ENCODE peak calls at places on chromosomes 13 and 19, in eight cellular contexts. K is lower lobe of right lung; Q is activated CD8-positive, alpha-beta T cell treated with anti-CD3 and anti-CD28 coated beads, Interleukin-2, amount 10 ng/mL, durations not matched to agents 7 days and 5 days; P is aorta; G is right lobe of liver; V is left cardiac atrium; R is left colon; W is naive thymus-derived CD4-positive, alpha-beta T cell. L is an unnamed sample.

GRCh38 chr19:19062454-19063182 is 1.2 kb upstream of the SLC25A42 start:
- ATAC-seq in K (no peak), Q (no peak), P (no peak), G (no peak), V (no peak), R (no peak), W (no peak), L (no peak)

GRCh38 chr19:4455742-4456565 is 1.6 kb downstream of the UBXN6 start:
- ATAC-seq in K (peak; percentile 0), Q (no peak), P (peak; percentile 12), G (no peak), V (peak; percentile 40), R (no peak), W (no peak), L (peak; percentile 4)

GRCh38 chr19:4695224-4695731 is 25.1 kb upstream of the MYDGF start:
- ATAC-seq in K (no peak), Q (no peak), P (no peak), G (peak; percentile 64), V (no peak), R (no peak), W (no peak), L (no peak)

GRCh38 chr19:21491161-21491560 is 14.2 kb upstream of the ZNF429 start:
- ATAC-seq in K (no peak), Q (no peak), P (no peak), G (no peak), V (no peak), R (no peak), W (no peak), L (no peak)

GRCh38 chr19:10037809-10038208 is 24.5 kb downstream of the RDH8 start:
- ATAC-seq in K (no peak), Q (no peak), P (no peak), G (peak; percentile 2), V (no peak), R (peak; percentile 46), W (no peak), L (no peak)

GRCh38 chr13:20064128-20064527 is 96.7 kb downstream of the GJA3 start:
- ATAC-seq in K (no peak), Q (peak; percentile 42), P (no peak), G (no peak), V (no peak), R (no peak), W (no peak), L (no peak)

GRCh38 chr19:17337675-17338439 is 504 bp downstream of the GTPBP3 start:
- ATAC-seq in K (no peak), Q (peak; percentile 10), P (no peak), G (no peak), V (no peak), R (no peak), W (no peak), L (peak; percentile 9)

GRCh38 chr13:44710576-44710975 is 134.4 kb upstream of the TSC22D1 start:
- ATAC-seq in K (no peak), Q (no peak), P (no peak), G (no peak), V (no peak), R (no peak), W (no peak), L (peak; percentile 76)

GRCh38 chr13:102220681-102221228 is 181.1 kb downstream of the FGF14 start:
- ATAC-seq in K (no peak), Q (no peak), P (no peak), G (no peak), V (no peak), R (no peak), W (no peak), L (no peak)

GRCh38 chr13:50227356-50227755 is 212.1 kb downstream of the KCNRG start:
- ATAC-seq in K (no peak), Q (no peak), P (no peak), G (no peak), V (no peak), R (no peak), W (no peak), L (no peak)

GRCh38 chr19:31334849-31335624 is 14.2 kb downstream of the TSHZ3 start:
- ATAC-seq in K (no peak), Q (no peak), P (no peak), G (no peak), V (no peak), R (no peak), W (no peak), L (no peak)

GRCh38 chr13:32124743-32125142 is 93.2 kb downstream of the FRY start:
- ATAC-seq in K (peak; percentile 58), Q (no peak), P (peak; percentile 33), G (no peak), V (no peak), R (no peak), W (no peak), L (no peak)

GRCh38 chr19:6362351-6362801 is 1.0 kb downstream of the CLPP start:
- ATAC-seq in K (no peak), Q (peak; percentile 42), P (no peak), G (peak; percentile 11), V (no peak), R (no peak), W (peak; percentile 44), L (peak; percentile 2)

GRCh38 chr19:37979547-37980082 is 72.6 kb downstream of the SIPA1L3 start:
- ATAC-seq in K (peak; percentile 60), Q (no peak), P (no peak), G (peak; percentile 63), V (no peak), R (peak; percentile 62), W (no peak), L (peak; percentile 88)

GRCh38 chr13:31870511-31870910 is 131.2 kb downstream of the RXFP2 start:
- ATAC-seq in K (no peak), Q (no peak), P (no peak), G (peak; percentile 87), V (no peak), R (no peak), W (no peak), L (no peak)

GRCh38 chr19:1153891-1154730 is 20.0 kb downstream of the SBNO2 start:
- ATAC-seq in K (peak; percentile 10), Q (no peak), P (no peak), G (no peak), V (no peak), R (no peak), W (no peak), L (peak; percentile 0)

GRCh38 chr19:5394907-5395505 is 54.4 kb upstream of the PTPRS start:
- ATAC-seq in K (no peak), Q (no peak), P (no peak), G (no peak), V (no peak), R (no peak), W (no peak), L (no peak)

GRCh38 chr19:29708553-29709439 is 6.3 kb downstream of the C19orf12 start:
- ATAC-seq in K (no peak), Q (no peak), P (peak; percentile 52), G (peak; percentile 90), V (peak; percentile 79), R (peak; percentile 86), W (no peak), L (no peak)

GRCh38 chr13:98234348-98234747 is 57.3 kb upstream of the RNF113B start:
- ATAC-seq in K (no peak), Q (no peak), P (no peak), G (peak; percentile 49), V (no peak), R (no peak), W (no peak), L (no peak)

GRCh38 chr19:54469496-54469934 is 3.6 kb downstream of the CDC42EP5 start:
- ATAC-seq in K (no peak), Q (no peak), P (no peak), G (no peak), V (no peak), R (peak; percentile 16), W (no peak), L (peak; percentile 4)